ENCODE peak calls at places on chromosomes 3 and 15, in six cellular contexts. Q is PC-9, P is adrenal gland, D is HL-60, Y is stomach, S is dorsolateral prefrontal cortex. N is an unnamed sample.

GRCh38 chr3:188827078-188827477 is 344.7 kb upstream of the TPRG1 start:
- DNase-seq in Q (no peak), P (no peak), D (no peak), Y (no peak), S (no peak), N (no peak)

GRCh38 chr3:41304603-41305002 is 105.3 kb downstream of the CTNNB1 start:
- DNase-seq in Q (peak), P (peak), D (no peak), Y (no peak), S (peak), N (no peak)

GRCh38 chr15:91032919-91033803 is 10.8 kb upstream of the VPS33B start:
- DNase-seq in Q (peak), P (peak), D (peak), Y (peak), S (no peak), N (peak)

GRCh38 chr3:165640031-165640430 is 197.2 kb downstream of the BCHE start:
- DNase-seq in Q (no peak), P (no peak), D (no peak), Y (no peak), S (no peak), N (no peak)

GRCh38 chr3:23950303-23950702 is 5.2 kb downstream of the NR1D2 start:
- DNase-seq in Q (no peak), P (no peak), D (no peak), Y (no peak), S (no peak), N (no peak)

GRCh38 chr3:41234823-41235722 is 35.8 kb downstream of the CTNNB1 start:
- DNase-seq in Q (no peak), P (no peak), D (no peak), Y (no peak), S (no peak), N (no peak)

GRCh38 chr3:5729852-5730251 is 542.3 kb downstream of the EDEM1 start:
- DNase-seq in Q (no peak), P (no peak), D (no peak), Y (no peak), S (no peak), N (no peak)

GRCh38 chr15:64883997-64884511 is 27.6 kb upstream of the ANKDD1A start:
- DNase-seq in Q (peak), P (peak), D (peak), Y (peak), S (no peak), N (no peak)

GRCh38 chr15:98779463-98780071 is 131.2 kb downstream of the IGF1R start:
- DNase-seq in Q (peak), P (peak), D (peak), Y (peak), S (peak), N (peak)

GRCh38 chr15:80418892-80419537 is 14.8 kb downstream of the ARNT2 start:
- DNase-seq in Q (peak), P (peak), D (peak), Y (no peak), S (peak), N (no peak)

GRCh38 chr15:38817427-38818155 is 253.0 kb upstream of the RASGRP1 start:
- DNase-seq in Q (peak), P (peak), D (peak), Y (peak), S (peak), N (peak)

GRCh38 chr3:74139648-74140047 is 474.8 kb downstream of the CNTN3 start:
- DNase-seq in Q (no peak), P (no peak), D (no peak), Y (no peak), S (no peak), N (no peak)

GRCh38 chr3:129123314-129124060 is 1.9 kb upstream of the RAB43 start:
- DNase-seq in Q (no peak), P (no peak), D (peak), Y (no peak), S (no peak), N (no peak)

GRCh38 chr15:28942046-28942445 is 56.3 kb downstream of the APBA2 start:
- DNase-seq in Q (no peak), P (no peak), D (no peak), Y (peak), S (peak), N (peak)

GRCh38 chr3:8556470-8556869 is 54.8 kb downstream of the LMCD1 start:
- DNase-seq in Q (no peak), P (no peak), D (no peak), Y (no peak), S (no peak), N (no peak)

GRCh38 chr3:179794355-179794754 is 141.5 kb downstream of the USP13 start:
- DNase-seq in Q (no peak), P (peak), D (no peak), Y (no peak), S (no peak), N (no peak)

GRCh38 chr15:45162771-45163507 is 24.8 kb downstream of the SHF start:
- DNase-seq in Q (peak), P (peak), D (peak), Y (peak), S (peak), N (peak)

GRCh38 chr3:88991496-88991895 is 115.9 kb upstream of the EPHA3 start:
- DNase-seq in Q (no peak), P (no peak), D (no peak), Y (no peak), S (no peak), N (no peak)

GRCh38 chr3:71585891-71586809 is 2.6 kb upstream of the FOXP1 start:
- DNase-seq in Q (no peak), P (peak), D (no peak), Y (no peak), S (no peak), N (no peak)

GRCh38 chr3:148962513-148962912 is 28.8 kb upstream of the GYG1 start:
- DNase-seq in Q (peak), P (peak), D (peak), Y (no peak), S (no peak), N (peak)

GRCh38 chr3:150639262-150639661 is 36.1 kb downstream of the SELENOT start:
- DNase-seq in Q (no peak), P (no peak), D (no peak), Y (no peak), S (no peak), N (no peak)

GRCh38 chr3:174862101-174862500 is 3.0 kb downstream of the NAALADL2 start:
- DNase-seq in Q (peak), P (no peak), D (no peak), Y (peak), S (no peak), N (no peak)

GRCh38 chr3:143998266-143998665 is 26.6 kb downstream of the DIPK2A start:
- DNase-seq in Q (no peak), P (no peak), D (peak), Y (no peak), S (no peak), N (no peak)

GRCh38 chr3:195041871-195042740 is 228.9 kb downstream of the XXYLT1 start:
- DNase-seq in Q (no peak), P (no peak), D (peak), Y (peak), S (no peak), N (no peak)

GRCh38 chr3:113927556-113927955 is 20.3 kb upstream of the ZDHHC23 start:
- DNase-seq in Q (no peak), P (no peak), D (peak), Y (no peak), S (no peak), N (no peak)

GRCh38 chr3:13934813-13935212 is 54.9 kb upstream of the WNT7A start:
- DNase-seq in Q (no peak), P (no peak), D (no peak), Y (no peak), S (no peak), N (no peak)

GRCh38 chr15:83110361-83110760 is 2.9 kb downstream of the TM6SF1 start:
- DNase-seq in Q (no peak), P (no peak), D (no peak), Y (no peak), S (no peak), N (no peak)

GRCh38 chr3:5431811-5432378 is 244.4 kb downstream of the EDEM1 start:
- DNase-seq in Q (no peak), P (no peak), D (peak), Y (no peak), S (no peak), N (no peak)

GRCh38 chr3:157082305-157082981 is 77.5 kb downstream of the CCNL1 start:
- DNase-seq in Q (peak), P (peak), D (no peak), Y (peak), S (peak), N (no peak)

GRCh38 chr15:79028411-79028964 is 62.1 kb downstream of the RASGRF1 start:
- DNase-seq in Q (peak), P (peak), D (peak), Y (no peak), S (peak), N (no peak)

GRCh38 chr15:59644757-59645156 is 12.6 kb downstream of the GTF2A2 start:
- DNase-seq in Q (no peak), P (no peak), D (no peak), Y (no peak), S (no peak), N (no peak)

GRCh38 chr3:102059145-102059943 is 210.0 kb downstream of the NFKBIZ start:
- DNase-seq in Q (no peak), P (no peak), D (no peak), Y (no peak), S (no peak), N (no peak)

GRCh38 chr3:120420855-120421570 is 29.8 kb downstream of the FSTL1 start:
- DNase-seq in Q (no peak), P (peak), D (no peak), Y (no peak), S (peak), N (no peak)
- H3K27ac ChIP-seq in Q (no peak), P (peak), D (no peak), Y (peak), S (peak), N (no peak)

GRCh38 chr15:67882487-67883227 is 42.8 kb upstream of the RNU6-1 start:
- DNase-seq in Q (no peak), P (peak), D (peak), Y (no peak), S (no peak), N (no peak)

GRCh38 chr15:67878647-67879293 is 38.9 kb upstream of the RNU6-1 start:
- DNase-seq in Q (no peak), P (no peak), D (peak), Y (no peak), S (no peak), N (no peak)

GRCh38 chr15:67879440-67880129 is 39.7 kb upstream of the RNU6-1 start:
- DNase-seq in Q (no peak), P (no peak), D (peak), Y (no peak), S (no peak), N (no peak)

GRCh38 chr15:67883228-67883773 is 43.5 kb upstream of the RNU6-1 start:
- DNase-seq in Q (no peak), P (no peak), D (no peak), Y (no peak), S (no peak), N (no peak)

GRCh38 chr15:67880651-67881182 is 40.9 kb upstream of the RNU6-1 start:
- DNase-seq in Q (no peak), P (no peak), D (peak), Y (peak), S (no peak), N (no peak)
- H3K27ac ChIP-seq in Q (no peak), P (peak), D (peak), Y (no peak), S (no peak), N (no peak)

DNA sequence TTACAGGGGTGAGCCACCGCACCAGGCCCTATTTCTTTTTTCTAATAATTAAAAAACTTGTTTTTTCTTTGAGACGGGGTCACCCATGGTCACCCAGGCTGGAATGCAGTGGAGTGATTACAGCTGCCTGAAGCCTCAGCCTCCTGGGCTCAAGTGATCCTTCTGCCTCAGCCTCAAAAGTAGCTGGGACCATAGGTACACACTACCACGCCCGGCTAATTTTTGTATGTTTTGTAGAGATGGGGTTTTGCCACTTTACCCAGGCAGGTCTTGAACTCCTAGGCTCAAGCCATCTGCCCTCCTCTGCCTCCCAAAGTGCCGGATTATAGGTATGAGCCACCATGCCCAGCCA is 858 bp upstream of the TKT start:
- DNase-seq in Q (no peak), P (no peak), D (no peak), Y (no peak), S (no peak), N (no peak)
- H3K27ac ChIP-seq in Q (no peak), P (no peak), D (no peak), Y (no peak), S (peak), N (no peak)

DNA sequence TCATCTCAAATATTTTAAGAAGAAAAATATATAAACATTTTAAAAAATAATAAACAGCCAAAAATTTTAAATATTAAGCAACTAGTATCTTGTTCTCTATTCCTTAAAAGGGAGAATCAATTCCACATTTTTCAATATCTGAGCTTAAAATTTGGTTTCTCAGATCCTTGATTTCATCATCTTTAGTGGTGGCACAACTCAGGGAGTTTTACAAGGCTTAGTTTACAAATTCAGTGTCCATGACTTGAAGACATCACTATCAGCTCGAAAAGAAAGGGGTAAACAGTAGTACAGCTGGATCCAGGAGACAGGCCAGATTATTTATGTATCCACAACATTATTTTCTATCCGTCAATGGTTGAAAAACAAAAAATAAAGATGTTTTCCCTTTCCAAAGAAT is 11.6 kb downstream of the IGF2BP2 start:
- DNase-seq in Q (no peak), P (no peak), D (no peak), Y (no peak), S (no peak), N (no peak)
- H3K27ac ChIP-seq in Q (no peak), P (no peak), D (no peak), Y (no peak), S (no peak), N (no peak)

DNA sequence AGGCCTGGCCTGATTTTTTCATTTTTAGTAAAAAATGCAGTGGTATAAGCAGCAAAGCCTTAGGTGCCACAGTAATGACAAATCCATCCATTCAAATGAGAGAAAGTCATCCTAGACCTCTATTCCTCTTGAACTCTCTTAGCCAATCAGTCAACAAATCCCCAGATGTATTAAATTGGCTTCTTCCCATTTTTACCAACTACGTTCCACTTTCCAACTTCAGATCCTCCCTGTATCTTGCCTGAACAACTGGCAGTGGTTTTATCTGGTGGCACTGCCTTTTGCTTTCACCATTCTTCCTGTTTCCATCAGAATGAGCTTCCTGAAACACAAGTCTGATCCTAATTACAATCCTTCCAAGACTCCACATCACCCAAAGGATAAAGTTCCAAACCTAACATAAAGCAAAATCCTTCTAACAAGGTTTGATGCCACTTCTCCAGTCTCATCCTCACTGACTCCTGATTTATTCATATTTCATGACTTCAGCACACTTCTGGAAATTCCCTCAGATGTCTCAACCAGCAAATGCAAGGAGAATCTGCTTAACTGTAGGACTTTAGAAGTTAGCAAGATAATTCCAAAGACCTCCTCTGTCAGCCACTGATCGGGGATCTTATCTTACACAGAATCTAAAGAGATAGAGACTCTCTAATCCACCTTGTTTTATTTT is 69.8 kb upstream of the SLC4A7 start:
- DNase-seq in Q (no peak), P (no peak), D (no peak), Y (no peak), S (no peak), N (no peak)
- H3K27ac ChIP-seq in Q (no peak), P (no peak), D (no peak), Y (no peak), S (no peak), N (no peak)

N was measured in ovary.